ENCODE peak calls at places on chromosomes 6 and 20, in four cellular contexts. E is HEK293T, H is AG10803, C is AG08395. G is an unnamed sample.

GRCh38 chr6:87756858-87757257 is 54.8 kb upstream of the AKIRIN2 start:
- DNase-seq in E (no peak), H (peak), C (peak), G (peak)

GRCh38 chr6:55963301-55963700 is 87.9 kb upstream of the BMP5 start:
- DNase-seq in E (peak), H (peak), C (no peak), G (peak)

GRCh38 chr6:52049252-52050050 is 38.0 kb downstream of the PKHD1 start:
- DNase-seq in E (peak), H (peak), C (peak), G (peak)

GRCh38 chr6:145139451-145139850 is 595.9 kb downstream of the EPM2A start:
- DNase-seq in E (peak), H (peak), C (peak), G (no peak)

GRCh38 chr6:163965426-163966348 is 551.2 kb downstream of the QKI start:
- DNase-seq in E (peak), H (no peak), C (no peak), G (no peak)

GRCh38 chr6:16103708-16104107 is 25.2 kb upstream of the MYLIP start:
- DNase-seq in E (no peak), H (no peak), C (no peak), G (no peak)

GRCh38 chr6:143271024-143271423 is 179.5 kb downstream of the ADAT2 start:
- DNase-seq in E (no peak), H (peak), C (peak), G (no peak)

GRCh38 chr6:107116328-107116892 is 1.1 kb upstream of the BEND3 start:
- DNase-seq in E (no peak), H (no peak), C (no peak), G (peak)

GRCh38 chr20:44409132-44409600 is 53.7 kb downstream of the HNF4A start:
- DNase-seq in E (no peak), H (peak), C (peak), G (no peak)

GRCh38 chr6:7881765-7882500 is 28.7 kb downstream of the TXNDC5 start:
- DNase-seq in E (no peak), H (no peak), C (no peak), G (no peak)

GRCh38 chr6:7261030-7261841 is 51.8 kb downstream of the SSR1 start:
- DNase-seq in E (peak), H (peak), C (peak), G (peak)

GRCh38 chr6:168195712-168196111 is 116.7 kb upstream of the FRMD1 start:
- DNase-seq in E (no peak), H (no peak), C (no peak), G (no peak)

GRCh38 chr20:10369723-10370090 is 64.3 kb downstream of the MKKS start:
- DNase-seq in E (no peak), H (no peak), C (no peak), G (no peak)

GRCh38 chr20:2397091-2397490 is 16.4 kb downstream of the TGM6 start:
- DNase-seq in E (no peak), H (no peak), C (no peak), G (no peak)

GRCh38 chr6:111888928-111889696 is 15.9 kb upstream of the FYN start:
- DNase-seq in E (peak), H (peak), C (peak), G (no peak)

GRCh38 chr6:112562348-112563220 is 215.5 kb downstream of the RFPL4B start:
- DNase-seq in E (no peak), H (peak), C (no peak), G (no peak)

GRCh38 chr20:63319164-63320040 is 26.4 kb downstream of the COL20A1 start:
- DNase-seq in E (no peak), H (no peak), C (no peak), G (no peak)